ENCODE peak calls at places on chromosomes 1 and 21, in five cellular contexts. One of them, this sample, is unnamed. For H3K9me3, the result is how much of the 10 kb centered on the place peaks cover.

GRCh38 chr1:119865607-119866006 is 30.7 kb downstream of the ADAM30 start:
- DNase-seq in mesenchymal stem cell: peak
- DNase-seq in IMR-90: peak
- DNase-seq in neuronal stem cell: no peak
- DNase-seq in H1: no peak
- DNase-seq in this sample: no peak

GRCh38 chr1:236603896-236604217 is 459 bp downstream of the HEATR1 start:
- DNase-seq in H1: no peak
- DNase-seq in neuronal stem cell: peak
- DNase-seq in IMR-90: peak
- DNase-seq in mesenchymal stem cell: peak
- DNase-seq in this sample: peak

GRCh38 chr21:38477241-38477640 is 21.0 kb downstream of the ERG start:
- DNase-seq in H1: no peak
- DNase-seq in mesenchymal stem cell: peak
- DNase-seq in neuronal stem cell: no peak
- DNase-seq in IMR-90: no peak
- DNase-seq in this sample: no peak

GRCh38 chr1:12302798-12303447 is 73.1 kb downstream of the VPS13D start:
- DNase-seq in H1: no peak
- DNase-seq in neuronal stem cell: no peak
- DNase-seq in mesenchymal stem cell: peak
- DNase-seq in IMR-90: peak
- DNase-seq in this sample: no peak

GRCh38 chr1:109783436-109783835 is 19.7 kb upstream of the EPS8L3 start:
- DNase-seq in IMR-90: peak
- DNase-seq in neuronal stem cell: no peak
- DNase-seq in mesenchymal stem cell: peak
- DNase-seq in H1: no peak
- DNase-seq in this sample: no peak

GRCh38 chr1:14140800-14141526 is 441.0 kb downstream of the PRDM2 start:
- DNase-seq in IMR-90: no peak
- DNase-seq in neuronal stem cell: no peak
- DNase-seq in H1: no peak
- DNase-seq in mesenchymal stem cell: no peak
- DNase-seq in this sample: no peak

GRCh38 chr1:115284209-115284608 is 53.8 kb downstream of the NGF start:
- DNase-seq in IMR-90: no peak
- DNase-seq in mesenchymal stem cell: no peak
- DNase-seq in H1: no peak
- DNase-seq in neuronal stem cell: no peak
- DNase-seq in this sample: no peak

GRCh38 chr21:33362044-33362555 is 37.3 kb downstream of the IFNAR1 start:
- DNase-seq in mesenchymal stem cell: no peak
- DNase-seq in neuronal stem cell: no peak
- DNase-seq in IMR-90: no peak
- DNase-seq in H1: peak
- DNase-seq in this sample: peak

GRCh38 chr1:209845405-209845725 is 17.6 kb downstream of the UTP25 start:
- DNase-seq in mesenchymal stem cell: no peak
- DNase-seq in neuronal stem cell: no peak
- DNase-seq in H1: no peak
- DNase-seq in IMR-90: no peak
- DNase-seq in this sample: no peak

GRCh38 chr1:37038079-37038702 is 3.9 kb upstream of the GRIK3 start:
- DNase-seq in neuronal stem cell: no peak
- DNase-seq in IMR-90: no peak
- DNase-seq in H1: no peak
- DNase-seq in mesenchymal stem cell: no peak
- DNase-seq in this sample: peak

DNA sequence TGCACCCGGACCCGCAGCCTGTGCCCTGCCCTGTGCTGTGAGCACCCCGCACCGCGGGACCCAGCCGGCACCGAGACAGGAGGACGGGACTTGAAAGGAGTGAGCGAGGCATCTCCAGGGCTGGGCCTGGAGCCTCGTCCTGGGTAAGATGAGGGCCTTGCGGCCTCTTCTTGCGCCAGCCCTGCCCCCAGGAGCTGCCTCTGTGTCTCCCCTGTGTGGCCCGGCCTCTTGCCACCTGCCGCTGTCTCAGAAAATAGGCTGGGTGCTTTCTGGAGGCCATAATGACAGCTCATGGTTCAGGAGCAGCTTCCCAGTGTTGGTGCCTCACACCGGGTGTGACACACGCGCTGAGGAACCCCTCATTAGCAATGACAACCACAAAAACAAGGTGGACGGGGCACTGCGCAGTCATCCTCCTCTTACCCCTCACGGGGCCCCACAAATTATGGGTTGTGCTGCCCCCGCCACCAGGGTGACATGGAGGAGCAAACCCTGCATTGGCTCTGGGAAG is 161.5 kb upstream of the C1orf174 start:
- DNase-seq in neuronal stem cell: no peak
- DNase-seq in H1: no peak
- DNase-seq in mesenchymal stem cell: no peak
- DNase-seq in IMR-90: no peak
- DNase-seq in this sample: no peak
- H3K4me3 ChIP-seq in neuronal stem cell: no peak
- H3K4me3 ChIP-seq in H1: no peak
- H3K4me3 ChIP-seq in mesenchymal stem cell: no peak
- H3K4me3 ChIP-seq in IMR-90: no peak
- H3K4me3 ChIP-seq in this sample: no peak

DNA sequence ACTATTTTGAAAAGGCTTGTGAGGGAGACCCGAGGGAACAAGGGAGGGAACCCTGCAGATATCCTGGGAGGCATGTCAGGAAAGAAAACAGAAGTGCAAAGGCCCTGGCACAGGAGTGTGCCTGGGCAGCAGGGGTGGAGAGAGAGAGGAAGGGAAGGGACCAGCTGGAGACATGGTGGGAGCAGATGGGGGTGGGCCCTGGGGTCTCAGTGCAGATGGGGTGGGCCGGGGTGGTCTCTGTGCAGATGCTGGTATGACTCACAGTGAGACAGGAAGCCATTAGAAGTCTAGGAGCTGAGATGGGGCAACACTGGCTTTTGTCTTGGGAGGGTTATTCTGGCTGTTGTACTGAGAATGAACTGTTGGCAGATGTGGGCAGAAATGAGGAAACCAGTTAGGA is 363.6 kb upstream of the C1orf174 start:
- DNase-seq in H1: no peak
- DNase-seq in neuronal stem cell: no peak
- DNase-seq in mesenchymal stem cell: no peak
- DNase-seq in IMR-90: no peak
- DNase-seq in this sample: no peak
- H3K9me3 ChIP-seq in H1: half or more
- H3K9me3 ChIP-seq in neuronal stem cell: under half
- H3K9me3 ChIP-seq in mesenchymal stem cell: under half
- H3K9me3 ChIP-seq in IMR-90: under half
- H3K9me3 ChIP-seq in this sample: under half

GRCh38 chr21:31557421-31557955 is 102.0 kb upstream of the SOD1 start:
- DNase-seq in IMR-90: no peak
- DNase-seq in neuronal stem cell: peak
- DNase-seq in H1: no peak
- DNase-seq in mesenchymal stem cell: no peak
- DNase-seq in this sample: no peak
- H3K23ac ChIP-seq in IMR-90: no peak
- H3K23ac ChIP-seq in neuronal stem cell: peak
- H3K23ac ChIP-seq in H1: no peak
- H3K23ac ChIP-seq in mesenchymal stem cell: no peak
- H3K23ac ChIP-seq in this sample: no peak

GRCh38 chr1:113870778-113871177 is 734 bp downstream of the PTPN22 start:
- DNase-seq in H1: no peak
- DNase-seq in IMR-90: no peak
- DNase-seq in neuronal stem cell: no peak
- DNase-seq in mesenchymal stem cell: no peak
- DNase-seq in this sample: no peak
- H3K4me3 ChIP-seq in H1: no peak
- H3K4me3 ChIP-seq in IMR-90: no peak
- H3K4me3 ChIP-seq in neuronal stem cell: no peak
- H3K4me3 ChIP-seq in mesenchymal stem cell: no peak
- H3K4me3 ChIP-seq in this sample: no peak

GRCh38 chr1:73749996-73750395 is 448.0 kb downstream of the LRRIQ3 start:
- DNase-seq in H1: no peak
- DNase-seq in IMR-90: no peak
- DNase-seq in mesenchymal stem cell: no peak
- DNase-seq in neuronal stem cell: no peak
- DNase-seq in this sample: no peak

DNA sequence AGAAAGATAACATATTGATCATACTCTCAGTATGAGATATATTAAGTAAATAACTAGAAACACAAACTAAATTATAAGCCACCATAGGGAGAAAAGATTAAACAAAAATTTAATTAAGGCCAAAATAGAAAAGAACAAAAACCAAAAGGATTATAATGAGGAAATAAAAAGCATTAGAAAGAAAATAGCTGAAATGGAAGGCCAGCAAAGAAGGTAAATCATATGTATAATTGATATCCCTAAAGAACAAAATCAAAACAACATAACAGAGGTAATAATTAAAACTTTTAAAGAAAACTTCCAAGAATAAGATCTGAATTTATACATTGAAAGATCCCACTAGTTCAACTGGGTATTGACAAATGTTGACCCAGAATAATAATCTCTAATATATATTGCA is 453.0 kb downstream of the LRRIQ3 start:
- DNase-seq in IMR-90: no peak
- DNase-seq in neuronal stem cell: no peak
- DNase-seq in H1: no peak
- DNase-seq in mesenchymal stem cell: no peak
- DNase-seq in this sample: no peak
- H3K9me3 ChIP-seq in IMR-90: under half
- H3K9me3 ChIP-seq in neuronal stem cell: under half
- H3K9me3 ChIP-seq in H1: under half
- H3K9me3 ChIP-seq in mesenchymal stem cell: under half
- H3K9me3 ChIP-seq in this sample: under half

GRCh38 chr1:201748331-201748730 is 80.6 kb upstream of the IPO9 start:
- DNase-seq in neuronal stem cell: no peak
- DNase-seq in mesenchymal stem cell: peak
- DNase-seq in H1: no peak
- DNase-seq in IMR-90: peak
- DNase-seq in this sample: peak
- H3K23ac ChIP-seq in neuronal stem cell: no peak
- H3K23ac ChIP-seq in mesenchymal stem cell: no peak
- H3K23ac ChIP-seq in H1: no peak
- H3K23ac ChIP-seq in IMR-90: peak
- H3K23ac ChIP-seq in this sample: no peak